ENCODE peak calls at places on chromosomes 1 and 21, in six cellular contexts. T is Right ventricle myocardium superior; E is AG04449; O is esophagus squamous epithelium; P is stimulated activated naive CD4-positive, alpha-beta T cell treated with Interleukin-2 at 50 U/mL for 16 hours; B is HFF-Myc. L is an unnamed sample.
A peak's percentile ranks its signal among the peaks of the same experiment; 100 is the strongest.

GRCh38 chr1:159204791-159205141 is at the start of gene ACKR1:
- DNase-seq in T (no peak), E (no peak), O (no peak), P (no peak), B (no peak), L (no peak)

GRCh38 chr1:109776206-109776835 is 12.6 kb upstream of the EPS8L3 start:
- DNase-seq in T (no peak), E (no peak), O (no peak), P (no peak), B (no peak), L (no peak)

GRCh38 chr1:46793126-46793525 is 5.7 kb upstream of the CYP4B1 start:
- DNase-seq in T (no peak), E (no peak), O (no peak), P (no peak), B (no peak), L (no peak)

GRCh38 chr1:238501290-238501689 is 610.6 kb upstream of the ZP4 start:
- DNase-seq in T (no peak), E (no peak), O (no peak), P (no peak), B (no peak), L (no peak)

GRCh38 chr1:216531308-216532239 is 108.3 kb upstream of the USH2A start:
- DNase-seq in T (no peak), E (no peak), O (no peak), P (no peak), B (no peak), L (peak; percentile 15)

GRCh38 chr1:156577512-156577911 is 2.0 kb upstream of the TTC24 start:
- DNase-seq in T (no peak), E (no peak), O (no peak), P (no peak), B (no peak), L (no peak)

GRCh38 chr1:233245191-233245765 is 50.2 kb downstream of the PCNX2 start:
- DNase-seq in T (no peak), E (no peak), O (no peak), P (no peak), B (no peak), L (no peak)

GRCh38 chr1:6473974-6474814 is 8.2 kb upstream of the TNFRSF25 start:
- DNase-seq in T (no peak), E (no peak), O (no peak), P (no peak), B (no peak), L (no peak)

GRCh38 chr21:42113926-42114409 is 42.9 kb downstream of the UMODL1 start:
- DNase-seq in T (no peak), E (no peak), O (no peak), P (no peak), B (no peak), L (no peak)

GRCh38 chr1:20829531-20829930 is 42.4 kb upstream of the HP1BP3 start:
- DNase-seq in T (no peak), E (no peak), O (no peak), P (no peak), B (no peak), L (no peak)